ENCODE peak calls at places on chromosomes 6 and 20, in ten cellular contexts. One of them, this sample, is unnamed.

GRCh38 chr20:62938105-62938888 is at the start of gene GID8:
- DNase-seq in mucosa of descending colon: peak
- DNase-seq in OCI-LY7: peak
- DNase-seq in IMR-90: peak
- DNase-seq in WERI-Rb-1: peak
- DNase-seq in adrenal gland: peak
- DNase-seq in astrocyte of the spinal cord: peak
- DNase-seq in ovary: peak
- DNase-seq in Caco-2: peak
- DNase-seq in AG10803: no peak
- DNase-seq in this sample: no peak

GRCh38 chr6:155157101-155157500 is 106.7 kb upstream of the CLDN20 start:
- DNase-seq in Caco-2: no peak
- DNase-seq in adrenal gland: no peak
- DNase-seq in IMR-90: no peak
- DNase-seq in AG10803: no peak
- DNase-seq in ovary: no peak
- DNase-seq in OCI-LY7: no peak
- DNase-seq in WERI-Rb-1: no peak
- DNase-seq in astrocyte of the spinal cord: no peak
- DNase-seq in mucosa of descending colon: no peak
- DNase-seq in this sample: no peak

GRCh38 chr6:56356431-56356830 is 109.1 kb upstream of the COL21A1 start:
- DNase-seq in Caco-2: no peak
- DNase-seq in ovary: no peak
- DNase-seq in OCI-LY7: no peak
- DNase-seq in IMR-90: peak
- DNase-seq in mucosa of descending colon: no peak
- DNase-seq in astrocyte of the spinal cord: peak
- DNase-seq in adrenal gland: no peak
- DNase-seq in WERI-Rb-1: no peak
- DNase-seq in AG10803: peak
- DNase-seq in this sample: no peak

GRCh38 chr6:156557269-156557885 is 219.8 kb upstream of the ARID1B start:
- DNase-seq in mucosa of descending colon: no peak
- DNase-seq in OCI-LY7: no peak
- DNase-seq in ovary: no peak
- DNase-seq in Caco-2: no peak
- DNase-seq in astrocyte of the spinal cord: peak
- DNase-seq in IMR-90: peak
- DNase-seq in WERI-Rb-1: peak
- DNase-seq in adrenal gland: no peak
- DNase-seq in AG10803: peak
- DNase-seq in this sample: no peak

GRCh38 chr6:78093861-78094360 is 441.1 kb downstream of the MEI4 start:
- DNase-seq in ovary: no peak
- DNase-seq in IMR-90: no peak
- DNase-seq in AG10803: no peak
- DNase-seq in mucosa of descending colon: no peak
- DNase-seq in Caco-2: no peak
- DNase-seq in astrocyte of the spinal cord: no peak
- DNase-seq in OCI-LY7: no peak
- DNase-seq in WERI-Rb-1: no peak
- DNase-seq in adrenal gland: no peak
- DNase-seq in this sample: no peak

GRCh38 chr6:422423-423061 is 31.0 kb downstream of the IRF4 start:
- DNase-seq in AG10803: peak
- DNase-seq in mucosa of descending colon: no peak
- DNase-seq in IMR-90: peak
- DNase-seq in adrenal gland: peak
- DNase-seq in astrocyte of the spinal cord: peak
- DNase-seq in ovary: no peak
- DNase-seq in OCI-LY7: no peak
- DNase-seq in WERI-Rb-1: no peak
- DNase-seq in Caco-2: peak
- DNase-seq in this sample: peak

GRCh38 chr6:36714511-36714910 is 16.9 kb downstream of the RAB44 start:
- DNase-seq in adrenal gland: no peak
- DNase-seq in OCI-LY7: no peak
- DNase-seq in ovary: no peak
- DNase-seq in IMR-90: no peak
- DNase-seq in AG10803: no peak
- DNase-seq in mucosa of descending colon: no peak
- DNase-seq in WERI-Rb-1: no peak
- DNase-seq in astrocyte of the spinal cord: no peak
- DNase-seq in Caco-2: peak
- DNase-seq in this sample: no peak

GRCh38 chr6:98836025-98836961 is 1.9 kb downstream of the POU3F2 start:
- DNase-seq in OCI-LY7: no peak
- DNase-seq in Caco-2: no peak
- DNase-seq in mucosa of descending colon: no peak
- DNase-seq in ovary: no peak
- DNase-seq in WERI-Rb-1: no peak
- DNase-seq in astrocyte of the spinal cord: no peak
- DNase-seq in AG10803: no peak
- DNase-seq in adrenal gland: no peak
- DNase-seq in IMR-90: no peak
- DNase-seq in this sample: no peak

GRCh38 chr6:132101550-132101949 is 150.4 kb upstream of the CCN2 start:
- DNase-seq in OCI-LY7: no peak
- DNase-seq in adrenal gland: no peak
- DNase-seq in Caco-2: no peak
- DNase-seq in WERI-Rb-1: no peak
- DNase-seq in AG10803: no peak
- DNase-seq in IMR-90: no peak
- DNase-seq in astrocyte of the spinal cord: no peak
- DNase-seq in mucosa of descending colon: no peak
- DNase-seq in ovary: no peak
- DNase-seq in this sample: no peak

DNA sequence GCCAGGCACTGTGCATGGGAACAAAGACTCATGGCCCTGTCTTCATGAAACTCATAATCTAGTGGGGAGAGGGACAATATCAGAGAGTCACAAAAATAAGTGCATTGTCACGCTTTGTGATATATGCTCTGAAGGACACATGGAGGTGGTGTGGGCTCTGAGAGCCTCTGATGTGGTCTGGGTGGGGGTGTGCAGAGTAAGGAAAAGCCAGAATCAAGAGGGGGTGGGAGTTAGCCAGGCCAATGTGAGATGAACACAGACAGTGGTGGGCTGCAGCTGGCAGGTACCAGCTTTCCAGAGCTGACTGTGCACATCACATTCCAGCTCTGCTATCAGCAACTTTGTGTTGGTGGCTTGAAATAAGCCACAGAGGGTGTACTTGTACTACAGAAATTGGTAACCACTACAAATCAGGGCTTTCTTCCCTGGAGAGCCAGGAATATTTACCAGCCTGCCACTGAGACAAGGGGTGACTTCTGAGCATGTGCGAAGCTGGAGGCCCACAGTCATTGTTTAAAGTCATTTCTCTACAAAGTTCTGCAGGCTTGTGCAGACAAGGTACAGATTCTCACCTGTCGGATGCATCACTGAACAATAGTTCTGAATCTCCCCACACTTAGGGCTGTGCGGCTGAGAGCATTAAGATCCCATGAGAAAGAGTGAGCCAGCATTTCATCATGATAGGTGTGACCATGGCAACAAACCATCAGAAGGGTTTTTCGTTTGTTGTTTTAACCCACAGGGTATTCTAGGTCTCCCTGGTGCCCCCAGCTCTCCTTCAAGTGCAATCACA is 292.6 kb downstream of the CDC5L start:
- DNase-seq in adrenal gland: no peak
- DNase-seq in AG10803: no peak
- DNase-seq in IMR-90: no peak
- DNase-seq in mucosa of descending colon: no peak
- DNase-seq in OCI-LY7: no peak
- DNase-seq in WERI-Rb-1: no peak
- DNase-seq in astrocyte of the spinal cord: no peak
- DNase-seq in ovary: no peak
- DNase-seq in Caco-2: no peak
- DNase-seq in this sample: no peak
- TF ChIP-seq CTCF in adrenal gland: no peak
- TF ChIP-seq CTCF in AG10803: no peak
- TF ChIP-seq CTCF in IMR-90: no peak
- TF ChIP-seq CTCF in mucosa of descending colon: no peak
- TF ChIP-seq CTCF in OCI-LY7: no peak
- TF ChIP-seq CTCF in WERI-Rb-1: no peak
- TF ChIP-seq CTCF in astrocyte of the spinal cord: no peak
- TF ChIP-seq CTCF in ovary: no peak
- TF ChIP-seq CTCF in Caco-2: no peak
- TF ChIP-seq CTCF in this sample: no peak

GRCh38 chr20:58377017-58377416 is 12.0 kb upstream of the VAPB start:
- DNase-seq in WERI-Rb-1: no peak
- DNase-seq in Caco-2: no peak
- DNase-seq in ovary: no peak
- DNase-seq in AG10803: no peak
- DNase-seq in mucosa of descending colon: no peak
- DNase-seq in OCI-LY7: no peak
- DNase-seq in astrocyte of the spinal cord: no peak
- DNase-seq in IMR-90: no peak
- DNase-seq in adrenal gland: no peak
- DNase-seq in this sample: no peak

GRCh38 chr20:58378056-58378455 is 11.0 kb upstream of the VAPB start:
- DNase-seq in adrenal gland: no peak
- DNase-seq in WERI-Rb-1: no peak
- DNase-seq in AG10803: no peak
- DNase-seq in Caco-2: no peak
- DNase-seq in IMR-90: no peak
- DNase-seq in OCI-LY7: no peak
- DNase-seq in astrocyte of the spinal cord: no peak
- DNase-seq in ovary: no peak
- DNase-seq in mucosa of descending colon: no peak
- DNase-seq in this sample: no peak

GRCh38 chr20:58374906-58375760 is 13.9 kb upstream of the VAPB start:
- DNase-seq in WERI-Rb-1: no peak
- DNase-seq in ovary: no peak
- DNase-seq in Caco-2: no peak
- DNase-seq in AG10803: peak
- DNase-seq in OCI-LY7: no peak
- DNase-seq in adrenal gland: no peak
- DNase-seq in mucosa of descending colon: no peak
- DNase-seq in astrocyte of the spinal cord: peak
- DNase-seq in IMR-90: peak
- DNase-seq in this sample: no peak

GRCh38 chr20:58374027-58374850 is 14.8 kb upstream of the VAPB start:
- DNase-seq in AG10803: no peak
- DNase-seq in Caco-2: no peak
- DNase-seq in astrocyte of the spinal cord: no peak
- DNase-seq in mucosa of descending colon: no peak
- DNase-seq in OCI-LY7: no peak
- DNase-seq in adrenal gland: peak
- DNase-seq in ovary: no peak
- DNase-seq in WERI-Rb-1: no peak
- DNase-seq in IMR-90: no peak
- DNase-seq in this sample: no peak

GRCh38 chr20:58375796-58376195 is 13.2 kb upstream of the VAPB start:
- DNase-seq in mucosa of descending colon: no peak
- DNase-seq in ovary: no peak
- DNase-seq in astrocyte of the spinal cord: no peak
- DNase-seq in WERI-Rb-1: no peak
- DNase-seq in adrenal gland: no peak
- DNase-seq in AG10803: no peak
- DNase-seq in OCI-LY7: no peak
- DNase-seq in IMR-90: no peak
- DNase-seq in Caco-2: no peak
- DNase-seq in this sample: no peak
- H3K4me3 ChIP-seq in mucosa of descending colon: no peak
- H3K4me3 ChIP-seq in ovary: no peak
- H3K4me3 ChIP-seq in astrocyte of the spinal cord: no peak
- H3K4me3 ChIP-seq in WERI-Rb-1: no peak
- H3K4me3 ChIP-seq in adrenal gland: no peak
- H3K4me3 ChIP-seq in AG10803: no peak
- H3K4me3 ChIP-seq in OCI-LY7: no peak
- H3K4me3 ChIP-seq in IMR-90: no peak
- H3K4me3 ChIP-seq in Caco-2: no peak
- H3K4me3 ChIP-seq in this sample: no peak

GRCh38 chr6:130583268-130583667 is 217.5 kb downstream of the TMEM200A start:
- DNase-seq in AG10803: no peak
- DNase-seq in mucosa of descending colon: no peak
- DNase-seq in IMR-90: no peak
- DNase-seq in astrocyte of the spinal cord: no peak
- DNase-seq in OCI-LY7: no peak
- DNase-seq in ovary: no peak
- DNase-seq in WERI-Rb-1: no peak
- DNase-seq in adrenal gland: no peak
- DNase-seq in Caco-2: no peak
- DNase-seq in this sample: no peak

GRCh38 chr6:130587778-130588520 is 222.1 kb downstream of the TMEM200A start:
- DNase-seq in Caco-2: no peak
- DNase-seq in WERI-Rb-1: no peak
- DNase-seq in ovary: no peak
- DNase-seq in adrenal gland: no peak
- DNase-seq in astrocyte of the spinal cord: peak
- DNase-seq in AG10803: peak
- DNase-seq in IMR-90: peak
- DNase-seq in OCI-LY7: no peak
- DNase-seq in mucosa of descending colon: no peak
- DNase-seq in this sample: peak

DNA sequence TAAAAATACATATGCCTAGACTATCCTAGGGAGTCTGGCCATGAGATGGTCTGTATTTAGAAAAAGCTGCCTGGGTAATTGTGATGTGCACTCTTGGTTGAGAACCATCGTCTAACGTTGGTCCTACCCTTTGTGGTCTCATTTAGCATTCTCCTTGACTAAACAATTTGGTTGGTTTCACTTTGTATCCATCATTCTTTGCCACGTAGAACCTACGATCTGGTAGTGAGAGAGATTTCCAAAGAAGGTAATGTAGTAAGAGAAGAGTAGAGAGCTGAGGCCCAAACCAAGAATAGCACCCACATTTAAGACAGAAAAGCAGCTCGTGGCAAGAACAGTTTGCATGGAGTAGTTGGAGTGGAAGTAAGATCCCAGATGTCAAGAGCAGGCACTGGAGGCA is 219.8 kb downstream of the TMEM200A start:
- DNase-seq in adrenal gland: no peak
- DNase-seq in astrocyte of the spinal cord: no peak
- DNase-seq in ovary: no peak
- DNase-seq in AG10803: no peak
- DNase-seq in WERI-Rb-1: no peak
- DNase-seq in Caco-2: no peak
- DNase-seq in OCI-LY7: no peak
- DNase-seq in mucosa of descending colon: no peak
- DNase-seq in IMR-90: no peak
- DNase-seq in this sample: no peak
- TF ChIP-seq CTCF in adrenal gland: no peak
- TF ChIP-seq CTCF in astrocyte of the spinal cord: no peak
- TF ChIP-seq CTCF in ovary: no peak
- TF ChIP-seq CTCF in AG10803: no peak
- TF ChIP-seq CTCF in WERI-Rb-1: no peak
- TF ChIP-seq CTCF in Caco-2: no peak
- TF ChIP-seq CTCF in OCI-LY7: no peak
- TF ChIP-seq CTCF in mucosa of descending colon: no peak
- TF ChIP-seq CTCF in IMR-90: no peak
- TF ChIP-seq CTCF in this sample: no peak

DNA sequence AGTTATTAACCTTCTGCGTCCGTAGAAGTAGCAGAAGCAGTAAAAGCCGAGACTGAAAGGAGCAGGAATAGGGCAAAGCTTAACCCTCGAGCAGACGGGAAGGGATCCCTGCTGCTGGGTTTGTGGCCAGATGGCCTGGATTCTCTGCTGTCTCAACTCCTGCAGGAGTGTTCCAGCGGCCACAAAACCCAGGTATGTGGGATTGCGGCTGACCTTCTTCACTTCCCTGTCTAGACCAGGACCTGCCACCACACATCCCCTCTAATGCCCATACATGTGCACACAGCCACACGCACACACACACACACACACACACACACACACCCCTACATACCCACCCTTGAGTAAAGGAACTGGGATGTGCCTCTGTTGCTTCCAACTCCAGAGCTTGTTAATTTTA is 33.1 kb upstream of the TNFRSF21 start:
- DNase-seq in mucosa of descending colon: no peak
- DNase-seq in Caco-2: no peak
- DNase-seq in IMR-90: no peak
- DNase-seq in adrenal gland: no peak
- DNase-seq in ovary: no peak
- DNase-seq in OCI-LY7: no peak
- DNase-seq in astrocyte of the spinal cord: no peak
- DNase-seq in AG10803: no peak
- DNase-seq in WERI-Rb-1: peak
- DNase-seq in this sample: no peak
- H3K4me3 ChIP-seq in mucosa of descending colon: no peak
- H3K4me3 ChIP-seq in Caco-2: no peak
- H3K4me3 ChIP-seq in IMR-90: no peak
- H3K4me3 ChIP-seq in adrenal gland: no peak
- H3K4me3 ChIP-seq in ovary: no peak
- H3K4me3 ChIP-seq in OCI-LY7: no peak
- H3K4me3 ChIP-seq in astrocyte of the spinal cord: no peak
- H3K4me3 ChIP-seq in AG10803: no peak
- H3K4me3 ChIP-seq in WERI-Rb-1: no peak
- H3K4me3 ChIP-seq in this sample: no peak

This sample was measured in AG04449.